ENCODE peak calls at places on chromosome 2, in five cellular contexts. T is DND-41; Z is WTC11; M is RWPE1; I is CD8-positive, alpha-beta T cell. O is an unnamed sample.

GRCh38 chr2:234179031-234179363 is 128.5 kb downstream of the SPP2 start:
- DNase-seq in T (no peak), Z (no peak), M (no peak), I (no peak), O (no peak)

GRCh38 chr2:7517122-7517487 is 599.9 kb downstream of the RNF144A start:
- DNase-seq in T (no peak), Z (no peak), M (no peak), I (peak; percentile 22), O (no peak)

GRCh38 chr2:172912245-172912644 is 163.4 kb upstream of the MAP3K20 start:
- DNase-seq in T (no peak), Z (no peak), M (no peak), I (no peak), O (no peak)

GRCh38 chr2:149787206-149787605 is 199.6 kb upstream of the MMADHC start:
- DNase-seq in T (no peak), Z (no peak), M (no peak), I (no peak), O (no peak)

GRCh38 chr2:216922170-216922780 is 62.4 kb upstream of the TNP1 start:
- DNase-seq in T (no peak), Z (no peak), M (no peak), I (no peak), O (no peak)

GRCh38 chr2:153311432-153311831 is 167.1 kb downstream of the RPRM start:
- DNase-seq in T (no peak), Z (no peak), M (no peak), I (no peak), O (no peak)

GRCh38 chr2:69964353-69964831 is 3.0 kb upstream of the ASPRV1 start:
- DNase-seq in T (no peak), Z (no peak), M (no peak), I (no peak), O (no peak)

GRCh38 chr2:10556271-10557140 is 108.4 kb upstream of the ODC1 start:
- DNase-seq in T (no peak), Z (no peak), M (no peak), I (no peak), O (no peak)

GRCh38 chr2:231391981-231392380 is 3.5 kb upstream of the B3GNT7 start:
- DNase-seq in T (no peak), Z (no peak), M (no peak), I (no peak), O (peak; percentile 64)

GRCh38 chr2:30686000-30686399 is 121.2 kb downstream of the CAPN13 start:
- DNase-seq in T (no peak), Z (peak; percentile 54), M (no peak), I (no peak), O (no peak)

GRCh38 chr2:20141056-20141762 is 83.7 kb downstream of the SDC1 start:
- DNase-seq in T (no peak), Z (no peak), M (peak; percentile 96), I (no peak), O (no peak)

GRCh38 chr2:228709788-228710371 is 528.4 kb upstream of the SPHKAP start:
- DNase-seq in T (no peak), Z (no peak), M (no peak), I (no peak), O (no peak)

GRCh38 chr2:216115224-216115582 is 6.1 kb downstream of the XRCC5 start:
- DNase-seq in T (peak; percentile 15), Z (no peak), M (peak; percentile 14), I (no peak), O (no peak)

GRCh38 chr2:1721706-1722483 is 22.4 kb downstream of the PXDN start:
- DNase-seq in T (no peak), Z (no peak), M (peak; percentile 94), I (no peak), O (no peak)

GRCh38 chr2:100624536-100624935 is 61.7 kb downstream of the PDCL3 start:
- DNase-seq in T (no peak), Z (no peak), M (no peak), I (no peak), O (no peak)

GRCh38 chr2:238289574-238289973 is 1.2 kb upstream of the PER2 start:
- DNase-seq in T (no peak), Z (peak; percentile 12), M (no peak), I (no peak), O (peak; percentile 31)

GRCh38 chr2:238286987-238287386 is 1.4 kb downstream of the PER2 start:
- DNase-seq in T (no peak), Z (no peak), M (no peak), I (no peak), O (no peak)

GRCh38 chr2:238286551-238286950 is 1.9 kb downstream of the PER2 start:
- DNase-seq in T (no peak), Z (no peak), M (peak; percentile 46), I (no peak), O (no peak)

GRCh38 chr2:238288650-238289573 is 502 bp upstream of the PER2 start:
- DNase-seq in T (peak; percentile 99), Z (peak; percentile 99), M (peak; percentile 91), I (peak; percentile 96), O (peak; percentile 98)

DNA sequence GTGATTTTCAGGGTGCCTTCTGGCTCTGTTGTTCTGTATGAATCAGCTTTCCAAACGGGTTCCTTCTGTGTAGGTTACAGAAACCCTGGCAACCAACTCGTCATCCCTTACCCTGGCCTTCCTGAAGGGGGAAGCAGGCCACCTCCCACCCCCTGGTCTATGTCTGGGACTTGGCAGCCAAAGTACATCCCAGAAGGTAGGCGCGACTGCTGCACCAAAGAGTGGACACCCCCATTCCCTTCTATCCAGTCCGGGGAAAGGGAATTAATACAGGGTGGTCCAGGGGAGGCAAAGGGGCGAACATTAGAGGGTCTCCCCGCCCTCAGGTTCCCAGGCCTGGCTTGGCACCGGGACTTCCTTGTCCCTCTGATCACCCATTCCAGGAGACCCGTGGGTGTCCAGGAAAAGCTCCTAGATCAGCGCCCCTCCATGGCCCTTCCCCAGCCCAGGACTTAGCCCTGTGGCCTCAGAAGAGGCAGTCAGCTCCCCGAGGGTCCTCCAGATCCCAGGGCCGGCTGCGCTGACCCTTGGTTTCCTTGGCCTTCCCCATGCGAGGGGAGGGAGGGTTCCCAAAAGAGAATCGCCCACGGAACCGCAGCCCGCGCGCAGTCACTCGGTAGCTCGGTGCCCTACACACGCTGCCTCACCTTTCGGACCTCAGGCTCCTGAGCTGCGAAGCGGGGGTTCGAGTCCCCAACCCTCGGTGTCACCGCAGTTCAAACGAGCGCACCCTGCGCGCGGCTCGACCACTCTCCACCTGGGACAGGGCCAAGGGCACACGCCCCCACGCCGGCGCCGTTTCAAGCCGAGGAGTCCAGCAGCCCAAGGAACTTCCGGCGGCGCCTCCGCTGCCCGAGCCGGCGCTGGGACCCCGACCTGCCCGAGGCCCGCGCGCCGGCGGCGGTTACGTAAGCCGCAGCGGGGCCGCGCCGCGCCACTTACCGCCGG is at the start of gene PER2:
- DNase-seq in T (peak; percentile 32), Z (peak; percentile 60), M (peak; percentile 88), I (peak; percentile 46), O (no peak)
- TF ChIP-seq CTCF in T (peak; percentile 23), Z (no peak), M (no peak), I (no peak), O (no peak)

DNA sequence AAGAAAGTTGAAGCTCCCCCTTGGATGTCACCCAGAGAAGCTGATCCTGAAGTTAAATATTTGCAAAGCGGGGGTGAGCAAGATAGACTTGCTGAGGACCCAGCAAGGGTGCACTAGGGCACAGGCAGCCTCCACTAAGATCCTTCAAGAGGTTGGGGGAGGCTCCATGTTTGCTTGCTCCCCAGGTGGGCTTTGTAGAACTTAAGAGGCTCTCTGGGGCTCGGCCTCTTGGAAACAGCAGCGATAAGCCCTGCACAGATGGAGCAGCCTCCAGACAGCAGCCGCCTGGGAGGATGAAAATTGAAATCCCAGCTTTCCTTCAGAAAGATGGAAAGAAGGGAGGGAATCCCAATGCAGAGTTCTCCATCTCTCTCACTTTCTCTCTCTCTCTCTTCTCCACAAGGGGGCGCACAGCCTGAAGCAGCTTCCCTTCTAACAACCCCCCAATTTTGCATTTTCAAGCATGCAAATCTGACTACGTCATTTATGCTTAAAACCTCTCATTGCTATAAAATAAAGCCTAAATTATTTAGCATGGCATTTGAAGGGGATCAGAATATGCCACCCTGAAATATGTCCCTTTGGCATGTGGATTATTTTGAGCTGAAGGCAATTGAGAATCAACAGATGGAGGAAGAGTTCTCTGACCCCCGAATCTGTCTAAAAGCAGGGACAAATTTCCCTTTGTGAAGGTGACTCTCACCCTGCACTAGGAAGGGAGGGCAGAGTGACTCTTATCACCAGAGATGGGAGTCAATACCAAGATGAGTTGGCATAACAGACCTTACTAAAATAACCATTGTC is 185.7 kb upstream of the KLHL29 start:
- DNase-seq in T (peak; percentile 22), Z (peak; percentile 16), M (no peak), I (no peak), O (no peak)
- TF ChIP-seq CTCF in T (peak; percentile 63), Z (peak; percentile 49), M (peak; percentile 60), I (no peak), O (no peak)

GRCh38 chr2:81007104-81007503 is 702.6 kb upstream of the LRRTM1 start:
- DNase-seq in T (no peak), Z (no peak), M (no peak), I (no peak), O (no peak)
- TF ChIP-seq CTCF in T (no peak), Z (no peak), M (no peak), I (no peak), O (no peak)

GRCh38 chr2:148020358-148021058 is at the start of gene ORC4:
- DNase-seq in T (peak; percentile 98), Z (peak; percentile 96), M (peak; percentile 96), I (peak; percentile 97), O (peak; percentile 80)
- TF ChIP-seq CTCF in T (peak; percentile 26), Z (no peak), M (peak; percentile 70), I (no peak), O (no peak)

GRCh38 chr2:130727286-130727924 is 1.5 kb upstream of the GPR148 start:
- DNase-seq in T (no peak), Z (peak; percentile 95), M (peak; percentile 77), I (peak; percentile 87), O (peak; percentile 92)
- TF ChIP-seq CTCF in T (no peak), Z (no peak), M (no peak), I (no peak), O (no peak)

DNA sequence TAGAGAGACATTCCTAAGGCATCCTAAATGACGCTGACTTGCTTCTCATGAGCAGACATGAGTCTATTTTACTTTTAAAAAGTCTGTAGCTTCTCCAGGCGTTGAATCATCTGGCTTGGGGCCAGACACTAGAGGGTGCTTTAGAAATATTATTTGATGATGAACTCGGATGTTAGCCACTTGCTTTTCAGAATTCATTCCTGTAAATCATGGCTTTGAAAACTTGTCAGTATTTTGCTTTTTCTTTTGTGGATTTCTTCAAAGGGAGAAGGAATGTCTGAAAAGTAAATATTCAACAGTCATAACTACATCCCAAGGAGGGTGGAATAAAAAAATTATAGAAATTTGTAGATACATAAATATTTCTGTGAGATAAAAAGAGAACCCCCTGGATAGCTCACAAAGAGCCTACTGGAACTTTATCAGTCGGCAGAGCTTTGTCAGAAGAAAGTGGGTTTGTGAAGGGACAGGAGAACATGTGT is 370.8 kb downstream of the OSR1 start:
- DNase-seq in T (no peak), Z (no peak), M (peak; percentile 56), I (no peak), O (no peak)
- TF ChIP-seq CTCF in T (no peak), Z (no peak), M (peak; percentile 41), I (no peak), O (no peak)

GRCh38 chr2:182132605-182133004 is 147.0 kb downstream of the PPP1R1C start:
- DNase-seq in T (no peak), Z (no peak), M (no peak), I (no peak), O (no peak)
- TF ChIP-seq CTCF in T (no peak), Z (no peak), M (no peak), I (no peak), O (no peak)

GRCh38 chr2:157901325-157901724 is 25.2 kb upstream of the ACVR1 start:
- DNase-seq in T (no peak), Z (no peak), M (no peak), I (no peak), O (no peak)
- TF ChIP-seq CTCF in T (peak; percentile 47), Z (no peak), M (no peak), I (peak; percentile 21), O (no peak)

O was measured in natural killer cell.